ENCODE peak calls at places on chromosomes 4 and X, in four cellular contexts. One of them, this sample, is unnamed.

GRCh38 chr4:164009435-164009834 is 514.9 kb downstream of the TMA16 start:
- DNase-seq in neural progenitor cell: no peak
- DNase-seq in cardiac muscle cell: no peak
- DNase-seq in heart left ventricle: no peak
- DNase-seq in this sample: no peak

GRCh38 chr4:14965071-14965470 is 37.2 kb upstream of the CPEB2 start:
- DNase-seq in neural progenitor cell: no peak
- DNase-seq in cardiac muscle cell: no peak
- DNase-seq in heart left ventricle: no peak
- DNase-seq in this sample: no peak

GRCh38 chr4:54228064-54228527 is 997 bp upstream of the PDGFRA start:
- DNase-seq in neural progenitor cell: peak
- DNase-seq in cardiac muscle cell: peak
- DNase-seq in heart left ventricle: peak
- DNase-seq in this sample: peak

GRCh38 chrX:129534816-129535578 is 5.1 kb upstream of the OCRL start:
- DNase-seq in neural progenitor cell: no peak
- DNase-seq in cardiac muscle cell: no peak
- DNase-seq in heart left ventricle: no peak
- DNase-seq in this sample: no peak

GRCh38 chrX:140431521-140431920 is 73.3 kb downstream of the SOX3 start:
- DNase-seq in neural progenitor cell: no peak
- DNase-seq in cardiac muscle cell: no peak
- DNase-seq in heart left ventricle: no peak
- DNase-seq in this sample: no peak

GRCh38 chr4:6331018-6331417 is 61.4 kb downstream of the WFS1 start:
- DNase-seq in neural progenitor cell: no peak
- DNase-seq in cardiac muscle cell: peak
- DNase-seq in heart left ventricle: no peak
- DNase-seq in this sample: no peak

GRCh38 chrX:38806054-38806389 is 4.8 kb downstream of the MID1IP1 start:
- DNase-seq in neural progenitor cell: no peak
- DNase-seq in cardiac muscle cell: no peak
- DNase-seq in heart left ventricle: peak
- DNase-seq in this sample: no peak

GRCh38 chrX:100928660-100929613 is at the start of gene XKRX:
- DNase-seq in neural progenitor cell: peak
- DNase-seq in cardiac muscle cell: peak
- DNase-seq in heart left ventricle: peak
- DNase-seq in this sample: peak

GRCh38 chrX:68084765-68085164 is 348.5 kb downstream of the OPHN1 start:
- DNase-seq in neural progenitor cell: no peak
- DNase-seq in cardiac muscle cell: peak
- DNase-seq in heart left ventricle: no peak
- DNase-seq in this sample: no peak

GRCh38 chr4:33561259-33561658 is 2683.1 kb downstream of the ARAP2 start:
- DNase-seq in neural progenitor cell: no peak
- DNase-seq in cardiac muscle cell: no peak
- DNase-seq in heart left ventricle: no peak
- DNase-seq in this sample: no peak

GRCh38 chrX:131332331-131332730 is 43.2 kb upstream of the IGSF1 start:
- DNase-seq in neural progenitor cell: no peak
- DNase-seq in cardiac muscle cell: no peak
- DNase-seq in heart left ventricle: no peak
- DNase-seq in this sample: no peak

GRCh38 chr4:6033381-6033780 is 15.2 kb upstream of the C4orf50 start:
- DNase-seq in neural progenitor cell: no peak
- DNase-seq in cardiac muscle cell: no peak
- DNase-seq in heart left ventricle: no peak
- DNase-seq in this sample: no peak

GRCh38 chr4:98446499-98447375 is 185.6 kb downstream of the RAP1GDS1 start:
- DNase-seq in neural progenitor cell: no peak
- DNase-seq in cardiac muscle cell: peak
- DNase-seq in heart left ventricle: no peak
- DNase-seq in this sample: no peak

GRCh38 chrX:40085086-40085551 is 12.6 kb downstream of the BCOR start:
- DNase-seq in neural progenitor cell: no peak
- DNase-seq in cardiac muscle cell: peak
- DNase-seq in heart left ventricle: no peak
- DNase-seq in this sample: no peak

GRCh38 chrX:136850441-136851175 is 29.9 kb downstream of the RBMX start:
- DNase-seq in neural progenitor cell: no peak
- DNase-seq in cardiac muscle cell: peak
- DNase-seq in heart left ventricle: no peak
- DNase-seq in this sample: no peak

GRCh38 chr4:77861500-77861899 is 1.1 kb upstream of the MRPL1 start:
- DNase-seq in neural progenitor cell: no peak
- DNase-seq in cardiac muscle cell: no peak
- DNase-seq in heart left ventricle: no peak
- DNase-seq in this sample: no peak

GRCh38 chr4:151074416-151074916 is 25.0 kb upstream of the RPS3A start:
- DNase-seq in neural progenitor cell: no peak
- DNase-seq in cardiac muscle cell: no peak
- DNase-seq in heart left ventricle: no peak
- DNase-seq in this sample: no peak

GRCh38 chr4:99149620-99150019 is 5.5 kb upstream of the ADH4 start:
- DNase-seq in neural progenitor cell: no peak
- DNase-seq in cardiac muscle cell: no peak
- DNase-seq in heart left ventricle: no peak
- DNase-seq in this sample: no peak

GRCh38 chr4:85650908-85651307 is 176.0 kb downstream of the ARHGAP24 start:
- DNase-seq in neural progenitor cell: no peak
- DNase-seq in cardiac muscle cell: no peak
- DNase-seq in heart left ventricle: no peak
- DNase-seq in this sample: no peak

GRCh38 chrX:17627026-17627425 is 110.3 kb upstream of the SCML1 start:
- DNase-seq in neural progenitor cell: no peak
- DNase-seq in cardiac muscle cell: no peak
- DNase-seq in heart left ventricle: no peak
- DNase-seq in this sample: no peak

GRCh38 chr4:76658231-76659102 is 223.4 kb downstream of the SHROOM3 start:
- DNase-seq in neural progenitor cell: no peak
- DNase-seq in cardiac muscle cell: peak
- DNase-seq in heart left ventricle: no peak
- DNase-seq in this sample: no peak

GRCh38 chr4:126658391-126658790 is 974.4 kb upstream of the INTU start:
- DNase-seq in neural progenitor cell: no peak
- DNase-seq in cardiac muscle cell: no peak
- DNase-seq in heart left ventricle: no peak
- DNase-seq in this sample: no peak

GRCh38 chr4:7894098-7894676 is 45.5 kb downstream of the AFAP1 start:
- DNase-seq in neural progenitor cell: no peak
- DNase-seq in cardiac muscle cell: no peak
- DNase-seq in heart left ventricle: no peak
- DNase-seq in this sample: no peak
- H3K27ac ChIP-seq in neural progenitor cell: no peak
- H3K27ac ChIP-seq in cardiac muscle cell: peak
- H3K27ac ChIP-seq in heart left ventricle: no peak
- H3K27ac ChIP-seq in this sample: no peak

GRCh38 chrX:31929366-31929765 is 857.5 kb upstream of the FTHL17 start:
- DNase-seq in neural progenitor cell: no peak
- DNase-seq in cardiac muscle cell: no peak
- DNase-seq in heart left ventricle: no peak
- DNase-seq in this sample: no peak

GRCh38 chrX:31934842-31935241 is 863.0 kb upstream of the FTHL17 start:
- DNase-seq in neural progenitor cell: no peak
- DNase-seq in cardiac muscle cell: no peak
- DNase-seq in heart left ventricle: no peak
- DNase-seq in this sample: no peak

GRCh38 chrX:31931225-31931624 is 859.4 kb upstream of the FTHL17 start:
- DNase-seq in neural progenitor cell: peak
- DNase-seq in cardiac muscle cell: peak
- DNase-seq in heart left ventricle: no peak
- DNase-seq in this sample: no peak

DNA sequence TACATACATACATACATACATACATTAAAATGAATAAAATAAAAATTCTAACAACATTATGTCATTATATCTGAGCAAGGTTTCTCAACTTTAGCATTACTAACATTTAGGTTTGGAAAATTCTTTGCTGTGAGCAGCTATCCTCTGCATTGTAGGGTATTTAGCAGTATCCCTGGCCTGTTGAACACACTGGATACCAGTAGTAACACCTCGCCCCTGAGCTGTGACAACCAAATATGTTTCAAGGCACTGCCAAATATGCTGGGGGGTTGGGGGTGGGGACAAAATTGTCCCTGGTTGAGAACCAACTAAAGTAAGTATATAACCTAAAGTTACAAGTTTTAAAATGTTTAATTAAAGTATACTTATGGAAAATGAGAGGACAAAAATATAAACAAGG is 860.9 kb upstream of the FTHL17 start:
- DNase-seq in neural progenitor cell: no peak
- DNase-seq in cardiac muscle cell: no peak
- DNase-seq in heart left ventricle: no peak
- DNase-seq in this sample: no peak
- H3K27ac ChIP-seq in neural progenitor cell: no peak
- H3K27ac ChIP-seq in cardiac muscle cell: no peak
- H3K27ac ChIP-seq in heart left ventricle: no peak
- H3K27ac ChIP-seq in this sample: no peak

GRCh38 chr4:13903061-13903460 is 275.5 kb upstream of the BOD1L1 start:
- DNase-seq in neural progenitor cell: no peak
- DNase-seq in cardiac muscle cell: no peak
- DNase-seq in heart left ventricle: no peak
- DNase-seq in this sample: no peak
- H3K27ac ChIP-seq in neural progenitor cell: no peak
- H3K27ac ChIP-seq in cardiac muscle cell: no peak
- H3K27ac ChIP-seq in heart left ventricle: no peak
- H3K27ac ChIP-seq in this sample: no peak

DNA sequence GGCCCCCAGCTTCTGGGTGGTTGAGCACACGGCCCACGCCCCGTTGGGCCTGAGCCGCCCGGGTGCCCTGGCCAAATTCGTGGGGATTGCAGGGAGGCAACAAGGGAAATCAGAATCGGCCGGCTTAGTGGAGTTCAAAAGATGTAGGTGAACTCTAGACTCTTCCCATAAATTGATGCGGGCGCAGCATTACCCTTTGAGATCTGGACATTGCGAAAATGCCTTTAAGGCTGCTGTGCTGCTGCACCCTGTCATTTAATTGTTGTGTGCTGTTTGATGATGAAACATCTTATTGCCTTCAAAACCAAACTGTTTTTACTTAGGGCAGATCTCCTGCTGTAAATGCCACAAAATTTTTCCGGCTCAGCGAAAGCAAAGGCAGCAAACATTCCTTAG is 409 bp upstream of the MPP1 start:
- DNase-seq in neural progenitor cell: no peak
- DNase-seq in cardiac muscle cell: peak
- DNase-seq in heart left ventricle: no peak
- DNase-seq in this sample: no peak
- H3K27ac ChIP-seq in neural progenitor cell: no peak
- H3K27ac ChIP-seq in cardiac muscle cell: no peak
- H3K27ac ChIP-seq in heart left ventricle: peak
- H3K27ac ChIP-seq in this sample: peak

GRCh38 chr4:38150766-38151165 is 190.6 kb downstream of the PTTG2 start:
- DNase-seq in neural progenitor cell: no peak
- DNase-seq in cardiac muscle cell: peak
- DNase-seq in heart left ventricle: no peak
- DNase-seq in this sample: no peak
- H3K27ac ChIP-seq in neural progenitor cell: no peak
- H3K27ac ChIP-seq in cardiac muscle cell: no peak
- H3K27ac ChIP-seq in heart left ventricle: no peak
- H3K27ac ChIP-seq in this sample: no peak

GRCh38 chr4:40718571-40718970 is 31.2 kb upstream of the NSUN7 start:
- DNase-seq in neural progenitor cell: peak
- DNase-seq in cardiac muscle cell: no peak
- DNase-seq in heart left ventricle: no peak
- DNase-seq in this sample: no peak
- H3K27ac ChIP-seq in neural progenitor cell: peak
- H3K27ac ChIP-seq in cardiac muscle cell: no peak
- H3K27ac ChIP-seq in heart left ventricle: no peak
- H3K27ac ChIP-seq in this sample: no peak

DNA sequence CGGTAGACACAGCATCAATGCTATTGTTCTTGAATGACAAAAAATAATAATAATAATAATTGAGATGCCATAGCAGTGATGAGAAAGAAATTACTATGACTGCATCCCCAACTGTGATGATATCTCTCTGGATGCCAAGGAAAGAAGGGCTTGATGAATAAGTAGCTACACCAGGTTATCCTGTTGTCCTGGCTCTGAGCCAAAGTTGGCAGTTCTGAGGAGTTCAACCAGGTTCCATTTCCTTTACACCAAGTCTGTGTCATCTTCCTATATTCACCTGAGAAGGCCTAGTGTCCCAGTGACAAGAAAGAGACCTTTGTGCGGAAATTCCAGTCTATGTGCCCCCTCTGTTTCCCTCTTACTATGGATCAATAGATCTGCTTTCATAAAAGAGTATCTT is 3.4 kb upstream of the MAML3 start:
- DNase-seq in neural progenitor cell: no peak
- DNase-seq in cardiac muscle cell: no peak
- DNase-seq in heart left ventricle: no peak
- DNase-seq in this sample: no peak
- H3K27ac ChIP-seq in neural progenitor cell: no peak
- H3K27ac ChIP-seq in cardiac muscle cell: no peak
- H3K27ac ChIP-seq in heart left ventricle: no peak
- H3K27ac ChIP-seq in this sample: no peak

DNA sequence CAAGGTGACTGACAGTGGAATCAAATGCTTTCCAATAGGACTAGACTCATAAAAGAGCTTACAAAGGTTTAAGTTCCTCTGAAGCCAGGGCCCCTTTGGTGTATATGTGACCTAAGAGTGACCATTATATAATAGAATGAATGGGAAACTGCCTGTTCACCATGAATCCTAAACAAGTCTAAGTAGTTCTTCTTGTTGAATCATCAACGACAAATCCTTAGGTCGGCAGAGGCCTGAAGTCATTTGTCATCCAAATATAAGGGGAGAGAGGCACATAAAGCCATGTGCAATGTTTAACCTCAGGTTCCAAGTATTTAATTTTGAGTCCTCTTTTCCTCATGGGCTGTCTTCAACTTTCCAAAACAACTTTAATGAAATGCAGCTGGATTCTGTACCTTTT is 122.4 kb downstream of the RASL11B start:
- DNase-seq in neural progenitor cell: no peak
- DNase-seq in cardiac muscle cell: no peak
- DNase-seq in heart left ventricle: no peak
- DNase-seq in this sample: no peak
- H3K27ac ChIP-seq in neural progenitor cell: no peak
- H3K27ac ChIP-seq in cardiac muscle cell: no peak
- H3K27ac ChIP-seq in heart left ventricle: peak
- H3K27ac ChIP-seq in this sample: no peak